ENCODE peak calls at places on chromosomes 6 and 20, in six cellular contexts. S is cardiac fibroblast; I is EH; A is NCI-H460; J is activated gamma-delta T cell treated with Interleukin-2 at 50 U/mL for 16 hours; P is activated CD4-positive, alpha-beta T cell treated with anti-CD3 and anti-CD28 coated beads for 36 hours. B is an unnamed sample.
A peak's percentile ranks its signal among the peaks of the same experiment; 100 is the strongest.

GRCh38 chr6:112780498-112781096 is 433.5 kb downstream of the RFPL4B start:
- DNase-seq in S (peak; percentile 90), I (peak; percentile 87), A (peak; percentile 64), J (no peak), P (peak; percentile 64), B (no peak)

GRCh38 chr20:42938486-42939205 is 251.1 kb downstream of the PTPRT start:
- DNase-seq in S (no peak), I (no peak), A (no peak), J (no peak), P (no peak), B (no peak)

GRCh38 chr6:52594216-52594615 is 17.4 kb upstream of the TRAM2 start:
- DNase-seq in S (no peak), I (no peak), A (no peak), J (no peak), P (no peak), B (no peak)

GRCh38 chr6:11775791-11776409 is 2.7 kb downstream of the ADTRP start:
- DNase-seq in S (no peak), I (no peak), A (no peak), J (no peak), P (no peak), B (no peak)

GRCh38 chr20:63522981-63523611 is 2.5 kb downstream of the PPDPF start:
- DNase-seq in S (no peak), I (no peak), A (no peak), J (no peak), P (no peak), B (no peak)

GRCh38 chr20:60559462-60559861 is 601.2 kb downstream of the CDH26 start:
- DNase-seq in S (no peak), I (no peak), A (no peak), J (no peak), P (no peak), B (no peak)

GRCh38 chr6:64050586-64050985 is 415.0 kb downstream of the PHF3 start:
- DNase-seq in S (no peak), I (no peak), A (no peak), J (no peak), P (no peak), B (no peak)

GRCh38 chr20:22430154-22430745 is 154.1 kb downstream of the FOXA2 start:
- DNase-seq in S (peak; percentile 7), I (no peak), A (no peak), J (no peak), P (no peak), B (no peak)

GRCh38 chr6:50791900-50792508 is 26.7 kb upstream of the TFAP2B start:
- DNase-seq in S (peak; percentile 42), I (peak; percentile 33), A (peak; percentile 31), J (no peak), P (no peak), B (no peak)

GRCh38 chr20:3334156-3334943 is 73.1 kb downstream of the DNAAF9 start:
- DNase-seq in S (no peak), I (no peak), A (no peak), J (no peak), P (no peak), B (no peak)

GRCh38 chr6:41759905-41760579 is 12.8 kb upstream of the PGC start:
- DNase-seq in S (no peak), I (no peak), A (no peak), J (no peak), P (no peak), B (no peak)

GRCh38 chr20:23446505-23446904 is 6.2 kb downstream of the CST11 start:
- DNase-seq in S (peak; percentile 63), I (peak; percentile 37), A (peak; percentile 52), J (no peak), P (peak; percentile 62), B (no peak)

GRCh38 chr20:37543828-37544227 is 16.2 kb upstream of the BLCAP start:
- DNase-seq in S (peak; percentile 59), I (peak; percentile 58), A (peak; percentile 33), J (no peak), P (no peak), B (no peak)

GRCh38 chr20:25148181-25148981 is 47.1 kb upstream of the ENTPD6 start:
- DNase-seq in S (peak; percentile 61), I (peak; percentile 55), A (no peak), J (peak; percentile 51), P (peak; percentile 77), B (peak; percentile 20)

GRCh38 chr6:39884696-39885095 is 49.6 kb downstream of the MOCS1 start:
- DNase-seq in S (peak; percentile 42), I (peak; percentile 91), A (no peak), J (no peak), P (no peak), B (no peak)

GRCh38 chr6:12504325-12504966 is 212.1 kb upstream of the PHACTR1 start:
- DNase-seq in S (no peak), I (peak; percentile 32), A (no peak), J (no peak), P (no peak), B (no peak)

GRCh38 chr6:9025796-9026195 is 590.5 kb upstream of the SLC35B3 start:
- DNase-seq in S (no peak), I (peak; percentile 24), A (no peak), J (no peak), P (no peak), B (no peak)

GRCh38 chr6:79630883-79631799 is at the start of gene SH3BGRL2:
- DNase-seq in S (peak; percentile 61), I (peak; percentile 58), A (peak; percentile 21), J (no peak), P (peak; percentile 59), B (peak; percentile 13)

GRCh38 chr6:152368761-152369624 is 268.2 kb downstream of the SYNE1 start:
- DNase-seq in S (peak; percentile 59), I (no peak), A (no peak), J (no peak), P (no peak), B (no peak)

GRCh38 chr20:62776692-62777527 is 19.4 kb upstream of the MRGBP start:
- DNase-seq in S (no peak), I (peak; percentile 39), A (peak; percentile 77), J (peak; percentile 66), P (peak; percentile 80), B (peak; percentile 70)

GRCh38 chr6:20631525-20631924 is 97.3 kb downstream of the CDKAL1 start:
- DNase-seq in S (peak; percentile 31), I (peak; percentile 10), A (no peak), J (no peak), P (no peak), B (no peak)

GRCh38 chr6:106572875-106573575 is 56.3 kb downstream of the RTN4IP1 start:
- DNase-seq in S (no peak), I (no peak), A (no peak), J (no peak), P (no peak), B (no peak)

GRCh38 chr20:50728981-50729874 is 2.2 kb upstream of the PARD6B start:
- DNase-seq in S (no peak), I (peak; percentile 16), A (no peak), J (no peak), P (no peak), B (no peak)

GRCh38 chr6:43436577-43437282 is 9.4 kb downstream of the ABCC10 start:
- DNase-seq in S (peak; percentile 97), I (peak; percentile 86), A (no peak), J (no peak), P (peak; percentile 25), B (no peak)

GRCh38 chr20:64051532-64052325 is 2.3 kb upstream of the SOX18 start:
- DNase-seq in S (no peak), I (no peak), A (no peak), J (no peak), P (no peak), B (no peak)

GRCh38 chr20:17612287-17612974 is 42.6 kb downstream of the DSTN start:
- DNase-seq in S (peak; percentile 70), I (peak; percentile 90), A (no peak), J (peak; percentile 63), P (peak; percentile 50), B (peak; percentile 63)

GRCh38 chr6:97639702-97640101 is 356.7 kb upstream of the MMS22L start:
- DNase-seq in S (no peak), I (no peak), A (no peak), J (no peak), P (no peak), B (no peak)

GRCh38 chr6:5302220-5302946 is 41.1 kb downstream of the FARS2 start:
- DNase-seq in S (no peak), I (no peak), A (no peak), J (no peak), P (peak; percentile 75), B (no peak)

GRCh38 chr6:170208651-170209353 is 82.1 kb downstream of the DLL1 start:
- DNase-seq in S (no peak), I (no peak), A (no peak), J (no peak), P (no peak), B (no peak)

GRCh38 chr20:45892049-45892816 is 1.1 kb downstream of the CTSA start:
- DNase-seq in S (peak; percentile 49), I (peak; percentile 57), A (peak; percentile 38), J (no peak), P (no peak), B (no peak)

GRCh38 chr20:59125909-59126308 is 37.7 kb upstream of the ZNF831 start:
- DNase-seq in S (no peak), I (no peak), A (no peak), J (no peak), P (no peak), B (no peak)

GRCh38 chr6:13586936-13587542 is 12.6 kb downstream of the SIRT5 start:
- DNase-seq in S (peak; percentile 6), I (peak; percentile 66), A (no peak), J (no peak), P (no peak), B (no peak)

GRCh38 chr20:18276821-18277220 is 11.5 kb upstream of the ZNF133 start:
- DNase-seq in S (peak; percentile 79), I (peak; percentile 68), A (peak; percentile 75), J (peak; percentile 41), P (peak; percentile 81), B (peak; percentile 19)

GRCh38 chr6:33904050-33904827 is 100.4 kb upstream of the MLN start:
- DNase-seq in S (no peak), I (peak; percentile 33), A (no peak), J (peak; percentile 66), P (peak; percentile 78), B (peak; percentile 89)

GRCh38 chr6:39075010-39075738 is 26.6 kb downstream of the GLP1R start:
- DNase-seq in S (no peak), I (no peak), A (no peak), J (no peak), P (no peak), B (no peak)

GRCh38 chr6:81105998-81106397 is 646.5 kb downstream of the TENT5A start:
- DNase-seq in S (no peak), I (peak; percentile 40), A (no peak), J (no peak), P (no peak), B (no peak)

GRCh38 chr6:139925894-139926641 is 551.6 kb upstream of the CITED2 start:
- DNase-seq in S (peak; percentile 74), I (peak; percentile 52), A (no peak), J (no peak), P (no peak), B (no peak)

GRCh38 chr20:22248052-22248667 is 336.2 kb downstream of the FOXA2 start:
- DNase-seq in S (no peak), I (no peak), A (no peak), J (no peak), P (peak; percentile 5), B (no peak)

B was measured in naive thymus-derived CD8-positive, alpha-beta T cell.